ENCODE peak calls at places on chromosomes 4 and X, in five cellular contexts. D, L, K, M and R are unnamed samples.

GRCh38 chrX:10110984-10111363 is 45.8 kb upstream of the CLCN4 start:
- DNase-seq in L (no peak), M (no peak), D (no peak), K (no peak), R (no peak)

GRCh38 chrX:15874672-15875071 is 20.1 kb upstream of the AP1S2 start:
- DNase-seq in K (peak; percentile 99), M (no peak), D (no peak), L (no peak), R (no peak)

GRCh38 chr4:1325681-1326635 is 21.1 kb upstream of the UVSSA start:
- DNase-seq in D (no peak), L (no peak), K (no peak), M (no peak), R (no peak)

GRCh38 chr4:155676430-155676825 is 9.8 kb downstream of the GUCY1A1 start:
- DNase-seq in K (no peak), L (no peak), D (no peak), M (no peak), R (no peak)

GRCh38 chr4:67886281-67886680 is 2.5 kb upstream of the TMPRSS11D start:
- DNase-seq in D (no peak), L (no peak), K (no peak), M (no peak), R (no peak)

GRCh38 chrX:81779701-81780100 is 577.8 kb downstream of the SH3BGRL start:
- DNase-seq in M (no peak), D (no peak), L (no peak), K (no peak), R (no peak)

GRCh38 chrX:123833387-123833786 is 26.5 kb upstream of the XIAP start:
- DNase-seq in M (peak; percentile 48), D (no peak), K (peak; percentile 8), L (peak; percentile 6), R (peak; percentile 30)

GRCh38 chr4:123671633-123672404 is 275.2 kb downstream of the SPRY1 start:
- DNase-seq in L (no peak), M (no peak), K (no peak), D (no peak), R (no peak)

GRCh38 chr4:168666531-168666930 is 169.7 kb downstream of the PALLD start:
- DNase-seq in D (no peak), K (no peak), M (no peak), L (no peak), R (no peak)

GRCh38 chr4:2837904-2838496 is 5.6 kb upstream of the ADD1 start:
- DNase-seq in K (no peak), L (no peak), D (no peak), M (no peak), R (no peak)

GRCh38 chrX:17527135-17527701 is 152.2 kb downstream of the NHS start:
- DNase-seq in L (no peak), D (no peak), M (no peak), K (no peak), R (no peak)

GRCh38 chr4:55184600-55185523 is 59.5 kb upstream of the KDR start:
- DNase-seq in L (no peak), K (no peak), D (no peak), M (no peak), R (no peak)

GRCh38 chrX:120456973-120457372 is 12.1 kb downstream of the LAMP2 start:
- DNase-seq in M (no peak), K (no peak), L (no peak), D (no peak), R (no peak)

GRCh38 chr4:57044279-57044678 is 65.6 kb downstream of the POLR2B start:
- DNase-seq in D (no peak), K (no peak), L (no peak), M (no peak), R (no peak)

GRCh38 chr4:2266181-2266580 is 4.3 kb upstream of the MXD4 start:
- DNase-seq in K (no peak), M (no peak), L (no peak), D (no peak), R (no peak)

GRCh38 chr4:109588176-109588575 is 28.1 kb downstream of the MCUB start:
- DNase-seq in D (no peak), M (no peak), K (no peak), L (peak; percentile 21), R (no peak)

GRCh38 chr4:148782284-148782683 is 340.1 kb upstream of the NR3C2 start:
- DNase-seq in L (no peak), D (no peak), M (peak; percentile 53), K (no peak), R (peak; percentile 9)

GRCh38 chrX:107542500-107542899 is 85.8 kb upstream of the PRPS1 start:
- DNase-seq in D (no peak), L (no peak), M (no peak), K (no peak), R (no peak)

GRCh38 chrX:46354481-46354880 is 190.7 kb downstream of the ZNF674 start:
- DNase-seq in K (no peak), D (no peak), L (no peak), M (no peak), R (no peak)

GRCh38 chr4:94897023-94897422 is 139.3 kb downstream of the BMPR1B start:
- DNase-seq in M (no peak), K (no peak), D (no peak), L (no peak), R (no peak)

GRCh38 chr4:162497564-162498167 is 333.9 kb upstream of the FSTL5 start:
- DNase-seq in L (no peak), M (no peak), K (peak; percentile 34), D (no peak), R (no peak)

GRCh38 chr4:128979934-128980333 is 113.4 kb downstream of the SCLT1 start:
- DNase-seq in L (no peak), K (no peak), M (no peak), D (no peak), R (no peak)

GRCh38 chr4:4327652-4328121 is 37.6 kb downstream of the ZBTB49 start:
- DNase-seq in L (no peak), D (no peak), M (peak; percentile 83), K (no peak), R (peak; percentile 28)

GRCh38 chr4:48913346-48913745 is 6.8 kb upstream of the OCIAD2 start:
- DNase-seq in K (no peak), D (no peak), L (no peak), M (no peak), R (no peak)

GRCh38 chrX:123450217-123450616 is 266.1 kb downstream of the GRIA3 start:
- DNase-seq in M (no peak), K (no peak), D (no peak), L (no peak), R (no peak)

GRCh38 chr4:181845617-181846016 is 397.6 kb upstream of the TENM3 start:
- DNase-seq in K (no peak), D (no peak), L (no peak), M (no peak), R (no peak)

GRCh38 chr4:119656342-119656741 is 27.7 kb upstream of the PDE5A start:
- DNase-seq in K (no peak), M (no peak), L (no peak), D (no peak), R (no peak)

GRCh38 chr4:2255501-2256155 is 6.3 kb downstream of the MXD4 start:
- DNase-seq in L (no peak), M (no peak), D (no peak), K (no peak), R (no peak)

GRCh38 chrX:119981286-119982070 is 37.9 kb upstream of the NKAP start:
- DNase-seq in L (no peak), D (no peak), K (no peak), M (no peak), R (no peak)

GRCh38 chrX:107272431-107272921 is 66.1 kb downstream of the DNAAF6 start:
- DNase-seq in M (peak; percentile 69), K (no peak), L (no peak), D (no peak), R (no peak)